ENCODE peak calls at places on chromosomes 5 and 9, in six cellular contexts. M is HCT116, J is tibial nerve, N is HepG2, D is breast epithelium, E is NB4. H is an unnamed sample.

GRCh38 chr5:45507174-45507573 is 189.0 kb downstream of the HCN1 start:
- DNase-seq in M (no peak), N (no peak), E (no peak), D (no peak), J (no peak), H (no peak)

GRCh38 chr9:4262735-4263141 is 37.1 kb downstream of the GLIS3 start:
- DNase-seq in M (peak), N (peak), J (no peak), D (no peak), E (no peak), H (no peak)

GRCh38 chr9:8694983-8695588 is 895.5 kb upstream of the DMAC1 start:
- DNase-seq in N (no peak), D (no peak), M (no peak), J (no peak), E (no peak), H (no peak)

GRCh38 chr9:89440548-89440947 is 57.4 kb downstream of the SEMA4D start:
- DNase-seq in D (no peak), E (peak), J (no peak), N (no peak), M (no peak), H (peak)

GRCh38 chr9:19946446-19947109 is 157.7 kb upstream of the SLC24A2 start:
- DNase-seq in M (no peak), N (no peak), E (peak), D (no peak), J (no peak), H (no peak)

GRCh38 chr9:99259231-99259918 is 37.3 kb downstream of the SEC61B start:
- DNase-seq in D (peak), J (peak), M (no peak), N (no peak), E (no peak), H (peak)

GRCh38 chr5:126138475-126139005 is 284.7 kb upstream of the GRAMD2B start:
- DNase-seq in D (no peak), E (no peak), N (no peak), M (no peak), J (no peak), H (no peak)

GRCh38 chr9:96420468-96421219 is 2.5 kb upstream of the ZNF367 start:
- DNase-seq in E (peak), D (peak), M (peak), J (no peak), N (peak), H (no peak)

GRCh38 chr9:2415326-2415725 is 206.3 kb upstream of the VLDLR start:
- DNase-seq in D (no peak), M (no peak), E (no peak), N (no peak), J (no peak), H (no peak)

GRCh38 chr9:135199489-135199888 is 112.0 kb downstream of the OLFM1 start:
- DNase-seq in M (no peak), E (no peak), J (no peak), D (no peak), N (no peak), H (no peak)

GRCh38 chr9:97900738-97901565 is 21.3 kb downstream of the TRMO start:
- DNase-seq in E (peak), N (peak), D (no peak), M (peak), J (no peak), H (no peak)

GRCh38 chr5:59873113-59873512 is 20.4 kb downstream of the PDE4D start:
- DNase-seq in E (no peak), J (no peak), N (no peak), D (no peak), M (no peak), H (no peak)

GRCh38 chr5:9835121-9835770 is 205.1 kb upstream of the TAS2R1 start:
- DNase-seq in E (no peak), N (no peak), D (no peak), M (no peak), J (no peak), H (no peak)

GRCh38 chr5:54785729-54786548 is 199.5 kb downstream of the ESM1 start:
- DNase-seq in M (no peak), E (no peak), N (no peak), J (peak), D (peak), H (no peak)

GRCh38 chr5:34820593-34820992 is 18.4 kb upstream of the TTC23L start:
- DNase-seq in J (no peak), N (no peak), E (no peak), M (no peak), D (no peak), H (no peak)

GRCh38 chr9:27453860-27454553 is 70.1 kb upstream of the IFNK start:
- DNase-seq in D (no peak), E (no peak), N (no peak), J (no peak), M (no peak), H (no peak)

GRCh38 chr5:53430618-53431252 is 49.7 kb upstream of the FST start:
- DNase-seq in D (no peak), E (peak), J (no peak), M (peak), N (peak), H (no peak)

GRCh38 chr5:149455889-149456409 is 76.9 kb upstream of the IL17B start:
- DNase-seq in E (no peak), J (no peak), M (peak), D (no peak), N (peak), H (no peak)
- TF ChIP-seq POLR2A in E (no peak), J (no peak), M (no peak), D (no peak), N (no peak), H (no peak)

GRCh38 chr9:103319979-103320378 is 324.8 kb downstream of the CYLC2 start:
- DNase-seq in J (no peak), E (no peak), N (no peak), D (no peak), M (no peak), H (no peak)
- TF ChIP-seq CTCF in J (no peak), E (no peak), N (no peak), D (no peak), M (no peak), H (no peak)

DNA sequence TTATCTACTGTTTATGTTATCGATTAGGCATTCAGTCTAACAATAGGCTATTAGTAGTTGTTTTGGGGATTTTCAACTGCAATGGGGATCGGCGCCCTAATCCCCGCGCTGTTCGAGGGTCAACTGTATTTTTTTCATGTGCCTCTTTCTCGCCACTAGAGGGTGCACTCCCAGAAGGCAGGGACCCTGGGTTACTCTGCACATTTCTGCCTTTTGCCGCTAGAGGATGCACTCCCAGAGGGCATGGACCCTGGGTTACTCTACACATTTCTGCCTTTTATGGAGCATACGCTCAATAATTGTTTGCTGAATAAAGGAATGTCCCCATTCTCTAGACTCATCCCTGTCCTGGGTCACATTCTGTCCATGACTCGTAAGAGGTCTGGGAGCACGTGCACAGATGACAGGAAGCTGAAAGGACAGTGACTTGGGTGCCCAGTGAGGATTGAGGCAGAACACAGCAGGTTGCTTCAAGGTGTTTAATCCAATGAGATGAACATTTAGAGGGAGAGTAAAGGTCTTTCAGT is 27.9 kb upstream of the RECK start:
- DNase-seq in E (peak), D (no peak), N (peak), J (peak), M (peak), H (peak)
- H3K4me3 ChIP-seq in E (no peak), D (no peak), N (no peak), J (no peak), M (no peak), H (no peak)

GRCh38 chr5:83048811-83049210 is 28.4 kb downstream of the TMEM167A start:
- DNase-seq in E (no peak), J (no peak), N (no peak), D (no peak), M (no peak), H (no peak)

GRCh38 chr5:83049370-83049863 is 27.8 kb downstream of the TMEM167A start:
- DNase-seq in N (no peak), M (no peak), D (no peak), J (no peak), E (no peak), H (no peak)

GRCh38 chr5:83048277-83048676 is 28.9 kb downstream of the TMEM167A start:
- DNase-seq in D (no peak), E (no peak), J (no peak), N (no peak), M (no peak), H (no peak)

GRCh38 chr5:83055166-83055565 is 22.0 kb downstream of the TMEM167A start:
- DNase-seq in D (no peak), N (no peak), M (no peak), J (no peak), E (no peak), H (no peak)

DNA sequence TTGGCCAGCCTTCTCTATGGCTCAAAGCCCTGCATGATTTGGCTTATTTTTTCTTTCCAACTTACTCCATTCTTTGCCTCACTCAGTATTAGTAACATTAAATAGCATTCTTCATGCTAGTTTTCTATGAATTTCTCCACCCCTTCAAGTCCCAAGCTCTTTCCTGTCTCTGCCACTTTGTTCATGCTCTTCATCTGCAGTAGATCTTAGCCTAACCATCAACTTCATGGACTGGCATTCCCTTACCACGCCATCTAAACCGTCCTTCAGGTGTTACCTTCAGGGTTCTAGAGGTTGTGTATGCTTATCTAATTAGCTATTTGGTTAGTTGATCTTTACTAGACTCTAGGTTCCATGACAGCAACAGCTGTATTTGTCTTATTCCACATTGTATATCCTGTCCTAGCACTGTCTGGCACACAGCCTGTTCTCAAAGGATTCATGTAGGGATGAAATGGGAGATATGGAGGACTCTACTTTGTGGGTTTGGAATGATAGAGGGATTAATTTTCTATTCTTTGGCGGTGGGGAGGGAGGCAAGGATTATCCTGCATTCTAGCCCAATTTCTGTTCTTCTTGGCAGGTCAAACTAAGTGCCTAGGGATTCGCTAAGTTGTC is 26.4 kb downstream of the TMEM167A start:
- DNase-seq in M (no peak), D (no peak), J (no peak), E (no peak), N (no peak), H (no peak)
- TF ChIP-seq POLR2A in M (no peak), D (no peak), J (no peak), E (no peak), N (no peak), H (no peak)

DNA sequence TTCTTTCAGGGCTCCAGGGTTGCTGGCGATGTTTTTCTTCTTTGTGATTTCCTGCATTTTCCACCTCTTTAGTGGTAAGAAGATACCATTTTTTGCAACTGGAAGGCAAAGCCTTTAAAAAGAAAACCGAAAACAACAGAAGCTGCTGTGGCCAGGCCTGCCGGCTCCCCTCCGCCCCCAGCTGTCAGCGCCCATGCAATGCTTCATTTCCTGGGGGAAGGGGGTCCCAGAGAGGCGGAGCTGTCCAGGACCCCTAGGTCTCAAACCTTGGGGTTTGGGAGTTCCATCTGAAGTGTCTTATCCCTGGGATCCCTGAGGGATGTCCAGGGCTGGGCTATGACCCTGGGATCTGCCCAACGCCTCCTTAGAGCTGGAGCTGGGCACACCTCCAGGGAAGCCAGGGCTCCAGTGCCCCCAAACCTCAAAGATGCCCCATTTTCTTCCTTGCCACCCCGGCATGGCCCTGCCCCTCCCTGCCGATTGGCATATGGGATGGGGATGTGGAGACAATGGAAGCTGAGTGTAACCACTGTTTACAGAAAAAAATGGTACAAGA is 257.2 kb upstream of the MVB12B start:
- DNase-seq in M (no peak), N (no peak), J (no peak), E (no peak), D (no peak), H (no peak)
- TF ChIP-seq CTCF in M (no peak), N (no peak), J (no peak), E (no peak), D (no peak), H (no peak)

GRCh38 chr5:88872971-88873370 is 10.0 kb downstream of the MEF2C start:
- DNase-seq in M (no peak), D (no peak), J (no peak), E (no peak), N (no peak), H (no peak)

GRCh38 chr5:88875609-88876234 is 7.3 kb downstream of the MEF2C start:
- DNase-seq in J (no peak), D (no peak), N (no peak), M (no peak), E (no peak), H (no peak)

GRCh38 chr5:88876714-88877113 is 6.3 kb downstream of the MEF2C start:
- DNase-seq in J (no peak), D (no peak), M (no peak), N (no peak), E (no peak), H (no peak)

GRCh38 chr5:88870280-88870679 is 12.7 kb downstream of the MEF2C start:
- DNase-seq in E (no peak), M (no peak), D (no peak), J (no peak), N (no peak), H (no peak)

GRCh38 chr5:88873447-88873846 is 9.5 kb downstream of the MEF2C start:
- DNase-seq in D (no peak), N (no peak), J (no peak), E (no peak), M (no peak), H (no peak)
- H3K4me3 ChIP-seq in D (no peak), N (no peak), J (no peak), E (no peak), M (no peak), H (no peak)

DNA sequence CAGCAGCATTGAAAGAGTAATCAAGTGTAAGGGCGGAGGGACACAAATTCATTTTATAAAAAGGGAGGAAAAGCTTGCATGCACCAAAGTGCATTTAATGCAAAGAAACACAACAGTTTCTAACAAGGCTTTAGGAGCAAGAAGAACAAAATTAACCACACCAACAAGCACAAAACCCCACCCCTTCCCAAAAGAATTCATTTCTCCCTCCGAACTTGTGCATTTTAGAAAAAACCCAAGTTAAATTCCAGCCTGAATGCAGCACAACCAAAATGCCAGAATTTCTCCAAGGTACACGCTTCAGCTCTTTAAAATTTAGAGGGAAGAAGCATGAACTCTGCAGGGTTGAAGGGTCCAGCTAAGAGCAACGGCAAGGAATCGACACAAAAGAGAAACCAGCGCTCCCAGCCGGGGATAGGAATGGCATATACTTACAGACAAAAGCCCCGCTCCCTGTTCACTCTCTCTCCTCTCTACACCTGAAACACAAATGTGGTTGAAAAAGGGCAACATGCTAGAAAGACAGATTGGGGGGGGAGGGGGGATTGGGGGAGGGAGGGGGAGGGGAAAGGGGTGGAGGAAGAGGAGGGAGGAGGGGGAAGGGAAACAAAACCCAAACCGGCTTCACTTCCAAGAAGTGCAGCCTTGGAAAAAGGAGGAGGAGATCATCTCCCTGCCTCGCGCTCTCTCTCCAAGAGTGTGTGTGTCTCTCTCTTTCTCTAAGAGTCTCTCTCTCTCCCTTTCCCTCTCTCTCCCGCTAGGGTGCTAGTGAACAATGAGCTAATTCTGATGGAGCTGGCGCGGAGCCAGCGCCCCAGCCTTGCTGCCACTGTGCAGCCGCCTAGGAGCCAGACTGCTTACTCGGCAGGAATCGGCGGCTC is at the start of gene NREP:
- DNase-seq in M (peak), N (peak), J (peak), E (peak), D (peak), H (peak)
- TF ChIP-seq POLR2A in M (no peak), N (peak), J (peak), E (no peak), D (no peak), H (no peak)

DNA sequence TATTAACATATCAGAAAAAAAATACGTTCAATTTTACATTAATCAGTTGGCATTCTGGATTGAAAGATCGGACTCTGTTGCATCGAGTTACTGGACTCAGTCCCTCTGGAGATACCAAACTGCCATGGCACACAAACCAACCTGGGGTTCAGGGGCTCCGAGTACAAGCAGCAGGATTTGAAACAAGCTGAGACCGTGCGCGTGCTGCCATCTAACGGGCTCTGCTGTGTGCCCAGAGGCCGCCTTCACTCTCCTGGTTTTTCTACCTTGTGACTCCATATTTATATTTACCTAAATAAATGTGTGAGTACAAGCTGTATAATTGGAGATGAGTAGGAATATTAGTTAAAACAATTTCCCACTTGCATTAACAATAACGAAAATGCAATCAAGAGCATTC is 48.2 kb downstream of the ANXA1 start:
- DNase-seq in J (no peak), M (peak), N (peak), D (no peak), E (no peak), H (no peak)
- TF ChIP-seq CTCF in J (no peak), M (peak), N (peak), D (no peak), E (no peak), H (no peak)

GRCh38 chr9:126479515-126479914 is 134.2 kb upstream of the LMX1B start:
- DNase-seq in E (no peak), N (no peak), D (no peak), J (no peak), M (no peak), H (no peak)

GRCh38 chr9:126481862-126482261 is 131.9 kb upstream of the LMX1B start:
- DNase-seq in N (no peak), J (no peak), M (no peak), E (no peak), D (no peak), H (no peak)

GRCh38 chr9:126480810-126481209 is 132.9 kb upstream of the LMX1B start:
- DNase-seq in J (no peak), M (no peak), N (no peak), D (no peak), E (no peak), H (no peak)

GRCh38 chr9:126483468-126484056 is 130.2 kb upstream of the LMX1B start:
- DNase-seq in D (no peak), M (no peak), J (no peak), E (no peak), N (no peak), H (no peak)

GRCh38 chr9:126482361-126483044 is 131.2 kb upstream of the LMX1B start:
- DNase-seq in J (no peak), N (no peak), E (no peak), D (no peak), M (no peak), H (no peak)
- H3K4me3 ChIP-seq in J (no peak), N (no peak), E (no peak), D (no peak), M (no peak), H (no peak)